ENCODE peak calls at places on chromosomes 2 and 18, in eight cellular contexts. One of them, this sample, is unnamed. For H3K4me1, the result is how much of the 10 kb centered on the place peaks cover.

GRCh38 chr2:17056236-17056635 is 390.6 kb upstream of the CYRIA start:
- DNase-seq in sigmoid colon: no peak
- DNase-seq in CD8-positive, alpha-beta memory T cell: no peak
- DNase-seq in CD8-positive, alpha-beta T cell: no peak
- DNase-seq in colonic mucosa: no peak
- DNase-seq in iPS DF 6.9: no peak
- DNase-seq in A549: no peak
- DNase-seq in small intestine: no peak
- DNase-seq in this sample: no peak

GRCh38 chr18:61965306-61965705 is 72.5 kb upstream of the RNF152 start:
- DNase-seq in sigmoid colon: no peak
- DNase-seq in colonic mucosa: no peak
- DNase-seq in A549: no peak
- DNase-seq in CD8-positive, alpha-beta memory T cell: no peak
- DNase-seq in iPS DF 6.9: no peak
- DNase-seq in CD8-positive, alpha-beta T cell: no peak
- DNase-seq in small intestine: no peak
- DNase-seq in this sample: no peak

GRCh38 chr2:240507060-240507777 is 50.6 kb downstream of the ANKMY1 start:
- DNase-seq in iPS DF 6.9: no peak
- DNase-seq in CD8-positive, alpha-beta T cell: no peak
- DNase-seq in CD8-positive, alpha-beta memory T cell: no peak
- DNase-seq in small intestine: no peak
- DNase-seq in A549: no peak
- DNase-seq in colonic mucosa: peak
- DNase-seq in sigmoid colon: no peak
- DNase-seq in this sample: no peak

GRCh38 chr2:23478933-23479683 is 94.1 kb downstream of the KLHL29 start:
- DNase-seq in CD8-positive, alpha-beta T cell: no peak
- DNase-seq in colonic mucosa: no peak
- DNase-seq in iPS DF 6.9: no peak
- DNase-seq in A549: no peak
- DNase-seq in CD8-positive, alpha-beta memory T cell: no peak
- DNase-seq in small intestine: no peak
- DNase-seq in sigmoid colon: no peak
- DNase-seq in this sample: no peak

GRCh38 chr2:71995067-71995665 is 152.5 kb downstream of the CYP26B1 start:
- DNase-seq in iPS DF 6.9: no peak
- DNase-seq in A549: peak
- DNase-seq in CD8-positive, alpha-beta T cell: no peak
- DNase-seq in small intestine: peak
- DNase-seq in CD8-positive, alpha-beta memory T cell: no peak
- DNase-seq in sigmoid colon: no peak
- DNase-seq in colonic mucosa: no peak
- DNase-seq in this sample: no peak

GRCh38 chr2:23631391-23631790 is 246.4 kb downstream of the KLHL29 start:
- DNase-seq in A549: no peak
- DNase-seq in small intestine: no peak
- DNase-seq in colonic mucosa: no peak
- DNase-seq in CD8-positive, alpha-beta memory T cell: no peak
- DNase-seq in sigmoid colon: no peak
- DNase-seq in iPS DF 6.9: no peak
- DNase-seq in CD8-positive, alpha-beta T cell: no peak
- DNase-seq in this sample: no peak

GRCh38 chr2:88181511-88181910 is 11.4 kb downstream of the THNSL2 start:
- DNase-seq in small intestine: no peak
- DNase-seq in sigmoid colon: no peak
- DNase-seq in colonic mucosa: no peak
- DNase-seq in CD8-positive, alpha-beta memory T cell: no peak
- DNase-seq in iPS DF 6.9: no peak
- DNase-seq in A549: no peak
- DNase-seq in CD8-positive, alpha-beta T cell: no peak
- DNase-seq in this sample: no peak

GRCh38 chr2:106858810-106859209 is 27.2 kb downstream of the ST6GAL2 start:
- DNase-seq in CD8-positive, alpha-beta memory T cell: no peak
- DNase-seq in A549: peak
- DNase-seq in iPS DF 6.9: no peak
- DNase-seq in sigmoid colon: no peak
- DNase-seq in colonic mucosa: no peak
- DNase-seq in small intestine: no peak
- DNase-seq in CD8-positive, alpha-beta T cell: no peak
- DNase-seq in this sample: no peak

GRCh38 chr2:113056501-113056900 is 2.5 kb upstream of the IL36RN start:
- DNase-seq in sigmoid colon: no peak
- DNase-seq in iPS DF 6.9: no peak
- DNase-seq in CD8-positive, alpha-beta T cell: no peak
- DNase-seq in small intestine: no peak
- DNase-seq in colonic mucosa: peak
- DNase-seq in CD8-positive, alpha-beta memory T cell: no peak
- DNase-seq in A549: no peak
- DNase-seq in this sample: peak

GRCh38 chr18:5543854-5544389 is at the start of gene EPB41L3:
- DNase-seq in CD8-positive, alpha-beta T cell: no peak
- DNase-seq in A549: no peak
- DNase-seq in CD8-positive, alpha-beta memory T cell: no peak
- DNase-seq in small intestine: peak
- DNase-seq in iPS DF 6.9: no peak
- DNase-seq in colonic mucosa: peak
- DNase-seq in sigmoid colon: peak
- DNase-seq in this sample: no peak

GRCh38 chr18:56139792-56140254 is 498.6 kb downstream of the TXNL1 start:
- DNase-seq in A549: no peak
- DNase-seq in CD8-positive, alpha-beta memory T cell: no peak
- DNase-seq in CD8-positive, alpha-beta T cell: no peak
- DNase-seq in iPS DF 6.9: no peak
- DNase-seq in colonic mucosa: no peak
- DNase-seq in sigmoid colon: no peak
- DNase-seq in small intestine: no peak
- DNase-seq in this sample: no peak

GRCh38 chr2:231198291-231199173 is at the start of gene ARMC9:
- DNase-seq in colonic mucosa: peak
- DNase-seq in sigmoid colon: peak
- DNase-seq in iPS DF 6.9: peak
- DNase-seq in small intestine: peak
- DNase-seq in A549: peak
- DNase-seq in CD8-positive, alpha-beta T cell: peak
- DNase-seq in CD8-positive, alpha-beta memory T cell: peak
- DNase-seq in this sample: peak

GRCh38 chr2:10302479-10303173 is at the start of gene HPCAL1:
- DNase-seq in iPS DF 6.9: peak
- DNase-seq in sigmoid colon: peak
- DNase-seq in colonic mucosa: peak
- DNase-seq in CD8-positive, alpha-beta memory T cell: peak
- DNase-seq in small intestine: peak
- DNase-seq in CD8-positive, alpha-beta T cell: peak
- DNase-seq in A549: peak
- DNase-seq in this sample: peak

GRCh38 chr2:101704046-101704466 is 6.5 kb downstream of the MAP4K4 start:
- DNase-seq in CD8-positive, alpha-beta memory T cell: peak
- DNase-seq in A549: peak
- DNase-seq in sigmoid colon: peak
- DNase-seq in iPS DF 6.9: no peak
- DNase-seq in CD8-positive, alpha-beta T cell: no peak
- DNase-seq in small intestine: no peak
- DNase-seq in colonic mucosa: no peak
- DNase-seq in this sample: no peak

GRCh38 chr2:46915281-46915810 is at the start of gene MCFD2:
- DNase-seq in iPS DF 6.9: no peak
- DNase-seq in A549: no peak
- DNase-seq in CD8-positive, alpha-beta T cell: no peak
- DNase-seq in CD8-positive, alpha-beta memory T cell: no peak
- DNase-seq in small intestine: peak
- DNase-seq in colonic mucosa: peak
- DNase-seq in sigmoid colon: peak
- DNase-seq in this sample: peak

GRCh38 chr2:203030991-203031390 is 16.3 kb downstream of the NBEAL1 start:
- DNase-seq in sigmoid colon: no peak
- DNase-seq in CD8-positive, alpha-beta memory T cell: no peak
- DNase-seq in CD8-positive, alpha-beta T cell: no peak
- DNase-seq in iPS DF 6.9: no peak
- DNase-seq in small intestine: no peak
- DNase-seq in colonic mucosa: no peak
- DNase-seq in A549: no peak
- DNase-seq in this sample: no peak

GRCh38 chr18:68267583-68267982 is 447.3 kb downstream of the TMX3 start:
- DNase-seq in sigmoid colon: no peak
- DNase-seq in CD8-positive, alpha-beta memory T cell: no peak
- DNase-seq in small intestine: no peak
- DNase-seq in colonic mucosa: no peak
- DNase-seq in A549: no peak
- DNase-seq in CD8-positive, alpha-beta T cell: no peak
- DNase-seq in iPS DF 6.9: no peak
- DNase-seq in this sample: no peak

GRCh38 chr2:64203131-64204005 is 59.1 kb upstream of the PELI1 start:
- DNase-seq in CD8-positive, alpha-beta T cell: no peak
- DNase-seq in CD8-positive, alpha-beta memory T cell: no peak
- DNase-seq in sigmoid colon: no peak
- DNase-seq in small intestine: no peak
- DNase-seq in iPS DF 6.9: no peak
- DNase-seq in A549: no peak
- DNase-seq in colonic mucosa: no peak
- DNase-seq in this sample: no peak

GRCh38 chr2:99660616-99661416 is 171.0 kb upstream of the REV1 start:
- DNase-seq in CD8-positive, alpha-beta memory T cell: no peak
- DNase-seq in CD8-positive, alpha-beta T cell: no peak
- DNase-seq in colonic mucosa: no peak
- DNase-seq in A549: no peak
- DNase-seq in iPS DF 6.9: no peak
- DNase-seq in small intestine: no peak
- DNase-seq in sigmoid colon: no peak
- DNase-seq in this sample: no peak

GRCh38 chr2:119744335-119744939 is 15.3 kb upstream of the PTPN4 start:
- DNase-seq in colonic mucosa: no peak
- DNase-seq in CD8-positive, alpha-beta memory T cell: no peak
- DNase-seq in CD8-positive, alpha-beta T cell: no peak
- DNase-seq in sigmoid colon: no peak
- DNase-seq in A549: peak
- DNase-seq in small intestine: peak
- DNase-seq in iPS DF 6.9: no peak
- DNase-seq in this sample: peak

GRCh38 chr2:65638438-65638837 is 206.0 kb upstream of the SPRED2 start:
- DNase-seq in A549: no peak
- DNase-seq in small intestine: no peak
- DNase-seq in CD8-positive, alpha-beta memory T cell: no peak
- DNase-seq in iPS DF 6.9: no peak
- DNase-seq in sigmoid colon: no peak
- DNase-seq in colonic mucosa: no peak
- DNase-seq in CD8-positive, alpha-beta T cell: no peak
- DNase-seq in this sample: no peak

GRCh38 chr2:238720232-238720672 is 127.6 kb upstream of the TWIST2 start:
- DNase-seq in CD8-positive, alpha-beta T cell: no peak
- DNase-seq in sigmoid colon: no peak
- DNase-seq in colonic mucosa: peak
- DNase-seq in small intestine: peak
- DNase-seq in A549: peak
- DNase-seq in CD8-positive, alpha-beta memory T cell: no peak
- DNase-seq in iPS DF 6.9: no peak
- DNase-seq in this sample: peak

DNA sequence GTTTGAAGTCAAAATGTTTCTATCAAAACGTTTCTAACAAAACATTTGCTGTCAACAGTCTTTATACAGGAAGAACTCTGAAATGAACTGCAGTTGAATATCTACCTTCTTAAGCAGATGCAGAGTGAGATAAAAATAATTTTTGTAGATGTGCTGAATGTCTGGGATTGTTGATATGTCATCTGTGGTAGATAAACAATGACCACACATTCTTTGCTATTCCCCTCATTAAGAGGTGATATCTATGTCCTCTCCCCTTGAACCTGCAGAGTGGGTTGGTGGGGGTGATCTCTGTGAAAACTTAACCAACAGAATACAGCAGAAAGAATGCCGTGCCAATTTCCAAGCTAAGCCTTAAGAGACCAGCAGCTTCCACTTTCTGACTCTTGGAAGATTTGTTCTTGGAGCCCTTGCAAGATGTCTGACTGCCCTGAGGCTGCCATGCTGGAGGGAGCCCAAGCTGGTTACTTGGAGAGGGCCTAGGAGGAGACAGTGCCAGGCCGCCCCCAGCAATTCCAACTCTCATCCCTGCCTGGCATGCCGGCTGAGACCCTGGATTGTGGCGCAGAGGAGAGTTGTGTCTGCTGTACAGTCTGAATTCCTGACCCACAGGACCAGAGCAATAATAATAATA is 80.8 kb downstream of the COLEC12 start:
- DNase-seq in CD8-positive, alpha-beta memory T cell: no peak
- DNase-seq in CD8-positive, alpha-beta T cell: no peak
- DNase-seq in colonic mucosa: no peak
- DNase-seq in small intestine: no peak
- DNase-seq in A549: no peak
- DNase-seq in sigmoid colon: no peak
- DNase-seq in iPS DF 6.9: no peak
- DNase-seq in this sample: no peak
- H3K4me1 ChIP-seq in CD8-positive, alpha-beta memory T cell: under half
- H3K4me1 ChIP-seq in CD8-positive, alpha-beta T cell: under half
- H3K4me1 ChIP-seq in colonic mucosa: under half
- H3K4me1 ChIP-seq in small intestine: under half
- H3K4me1 ChIP-seq in A549: under half
- H3K4me1 ChIP-seq in sigmoid colon: under half
- H3K4me1 ChIP-seq in iPS DF 6.9: under half
- H3K4me1 ChIP-seq in this sample: under half

GRCh38 chr2:200322607-200323006 is 16.1 kb downstream of the SPATS2L start:
- DNase-seq in CD8-positive, alpha-beta memory T cell: no peak
- DNase-seq in sigmoid colon: no peak
- DNase-seq in colonic mucosa: no peak
- DNase-seq in small intestine: no peak
- DNase-seq in CD8-positive, alpha-beta T cell: no peak
- DNase-seq in iPS DF 6.9: no peak
- DNase-seq in A549: no peak
- DNase-seq in this sample: no peak
- H3K27ac ChIP-seq in CD8-positive, alpha-beta memory T cell: no peak
- H3K27ac ChIP-seq in sigmoid colon: no peak
- H3K27ac ChIP-seq in colonic mucosa: no peak
- H3K27ac ChIP-seq in small intestine: no peak
- H3K27ac ChIP-seq in CD8-positive, alpha-beta T cell: no peak
- H3K27ac ChIP-seq in iPS DF 6.9: no peak
- H3K27ac ChIP-seq in A549: no peak
- H3K27ac ChIP-seq in this sample: no peak

GRCh38 chr2:3523551-3524041 is 4.3 kb upstream of the ADI1 start:
- DNase-seq in CD8-positive, alpha-beta memory T cell: no peak
- DNase-seq in sigmoid colon: no peak
- DNase-seq in small intestine: peak
- DNase-seq in A549: no peak
- DNase-seq in colonic mucosa: no peak
- DNase-seq in iPS DF 6.9: no peak
- DNase-seq in CD8-positive, alpha-beta T cell: no peak
- DNase-seq in this sample: no peak
- H3K4me3 ChIP-seq in CD8-positive, alpha-beta memory T cell: no peak
- H3K4me3 ChIP-seq in sigmoid colon: peak
- H3K4me3 ChIP-seq in small intestine: no peak
- H3K4me3 ChIP-seq in A549: no peak
- H3K4me3 ChIP-seq in colonic mucosa: no peak
- H3K4me3 ChIP-seq in iPS DF 6.9: no peak
- H3K4me3 ChIP-seq in CD8-positive, alpha-beta T cell: no peak
- H3K4me3 ChIP-seq in this sample: no peak

DNA sequence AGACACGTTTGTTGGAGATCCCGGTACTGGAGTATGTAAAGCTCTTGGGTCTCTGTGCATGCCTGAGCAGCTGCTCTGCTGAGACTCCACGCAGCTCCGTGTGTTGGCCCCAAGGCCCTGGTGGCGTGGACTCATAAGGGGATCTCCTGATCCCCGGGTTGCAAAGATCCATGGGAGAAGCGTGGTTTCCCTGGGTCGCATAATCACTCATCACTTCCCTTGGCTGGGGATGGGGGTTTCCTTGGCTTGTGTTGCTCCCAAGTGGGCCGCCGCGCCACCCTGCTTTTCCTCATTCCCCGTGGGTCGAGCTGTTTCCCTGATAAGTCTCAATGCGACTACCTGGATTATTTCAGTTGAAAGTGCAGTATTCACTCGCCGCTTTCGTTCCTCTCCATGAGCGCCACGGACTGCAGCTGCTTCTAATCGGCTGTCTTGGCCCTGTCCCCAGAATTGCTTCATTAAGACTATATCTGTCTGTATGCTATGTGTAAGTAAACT is 76.0 kb downstream of the EPC2 start:
- DNase-seq in iPS DF 6.9: no peak
- DNase-seq in small intestine: peak
- DNase-seq in CD8-positive, alpha-beta memory T cell: no peak
- DNase-seq in A549: no peak
- DNase-seq in colonic mucosa: no peak
- DNase-seq in CD8-positive, alpha-beta T cell: no peak
- DNase-seq in sigmoid colon: peak
- DNase-seq in this sample: no peak
- H3K4me1 ChIP-seq in iPS DF 6.9: under half
- H3K4me1 ChIP-seq in small intestine: under half
- H3K4me1 ChIP-seq in CD8-positive, alpha-beta memory T cell: under half
- H3K4me1 ChIP-seq in A549: under half
- H3K4me1 ChIP-seq in colonic mucosa: under half
- H3K4me1 ChIP-seq in CD8-positive, alpha-beta T cell: under half
- H3K4me1 ChIP-seq in sigmoid colon: under half
- H3K4me1 ChIP-seq in this sample: under half